ENCODE peak calls at places on chromosomes 11 and 22, in five cellular contexts. I is prostate gland; X is gastrocnemius medialis; Q is PC-3; Z is naive thymus-derived CD4-positive, alpha-beta T cell. Y is an unnamed sample.

GRCh38 chr11:119113716-119114115 is 6.6 kb downstream of the C2CD2L start:
- DNase-seq in I (no peak), X (no peak), Q (no peak), Z (no peak), Y (no peak)

GRCh38 chr11:130087294-130087926 is 17.7 kb downstream of the APLP2 start:
- DNase-seq in I (no peak), X (no peak), Q (no peak), Z (no peak), Y (no peak)

GRCh38 chr22:43829904-43830851 is 18.1 kb upstream of the EFCAB6 start:
- DNase-seq in I (no peak), X (peak; percentile 83), Q (no peak), Z (no peak), Y (no peak)

GRCh38 chr11:111206472-111206871 is 39.1 kb upstream of the POU2AF2 start:
- DNase-seq in I (no peak), X (no peak), Q (peak; percentile 92), Z (no peak), Y (no peak)

GRCh38 chr22:30195245-30196140 is 51.1 kb downstream of the LIF start:
- DNase-seq in I (no peak), X (no peak), Q (peak; percentile 96), Z (no peak), Y (no peak)

GRCh38 chr11:111514216-111515031 is at the start of gene HOATZ:
- DNase-seq in I (no peak), X (no peak), Q (no peak), Z (no peak), Y (no peak)

GRCh38 chr11:8223513-8223899 is 40.2 kb downstream of the LMO1 start:
- DNase-seq in I (no peak), X (no peak), Q (no peak), Z (no peak), Y (no peak)

GRCh38 chr22:45927059-45927458 is 49.9 kb downstream of the WNT7B start:
- DNase-seq in I (no peak), X (no peak), Q (no peak), Z (no peak), Y (no peak)

GRCh38 chr11:45906096-45906682 is 882 bp downstream of the FREY1 start:
- DNase-seq in I (no peak), X (no peak), Q (no peak), Z (no peak), Y (no peak)

GRCh38 chr22:23673826-23674690 is 16.8 kb upstream of the RGL4 start:
- DNase-seq in I (no peak), X (no peak), Q (no peak), Z (no peak), Y (no peak)

GRCh38 chr22:42688241-42688913 is 32.3 kb downstream of the A4GALT start:
- DNase-seq in I (peak; percentile 95), X (peak; percentile 95), Q (peak; percentile 84), Z (no peak), Y (no peak)

GRCh38 chr22:35154937-35155387 is 89.0 kb downstream of the ISX start:
- DNase-seq in I (peak; percentile 75), X (no peak), Q (peak; percentile 71), Z (no peak), Y (no peak)

GRCh38 chr11:695606-696381 is at the start of gene TMEM80:
- DNase-seq in I (peak; percentile 99), X (peak; percentile 99), Q (peak; percentile 98), Z (peak; percentile 93), Y (peak; percentile 95)

GRCh38 chr22:43266117-43266516 is 77.1 kb downstream of the SCUBE1 start:
- DNase-seq in I (no peak), X (no peak), Q (no peak), Z (no peak), Y (no peak)

GRCh38 chr11:85896871-85897270 is 41.7 kb downstream of the CCDC83 start:
- DNase-seq in I (no peak), X (no peak), Q (no peak), Z (no peak), Y (no peak)
- H3K9me3 ChIP-seq in I (no peaks in the 10 kb centered on the region), X (no peaks in the 10 kb centered on the region), Q (no peaks in the 10 kb centered on the region), Z (no peaks in the 10 kb centered on the region), Y (no peaks in the 10 kb centered on the region)

DNA sequence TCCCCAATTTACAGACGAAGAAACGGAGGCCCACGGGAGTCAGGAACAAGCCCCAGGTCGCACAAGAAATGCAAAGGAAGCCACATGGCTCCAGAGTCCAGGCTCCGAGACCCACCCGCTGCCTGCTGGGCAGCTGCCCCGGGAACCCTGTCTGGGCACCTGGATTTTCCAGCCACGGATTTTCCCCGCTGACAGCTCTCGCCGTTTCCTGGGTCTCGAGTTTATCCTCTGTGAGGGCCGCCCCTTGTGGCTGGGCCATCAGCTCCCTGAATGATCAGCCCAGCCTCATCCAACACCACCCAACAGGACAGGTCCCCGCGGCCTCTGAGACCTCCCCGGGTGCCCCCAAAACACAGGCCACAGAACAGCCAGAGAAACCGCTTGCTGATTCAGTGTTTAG is 189.7 kb downstream of the BRD1 start:
- DNase-seq in I (no peak), X (no peak), Q (no peak), Z (no peak), Y (no peak)
- H3K9me3 ChIP-seq in I (no peaks in the 10 kb centered on the region), X (no peaks in the 10 kb centered on the region), Q (no peaks in the 10 kb centered on the region), Z (no peaks in the 10 kb centered on the region), Y (no peaks in the 10 kb centered on the region)

DNA sequence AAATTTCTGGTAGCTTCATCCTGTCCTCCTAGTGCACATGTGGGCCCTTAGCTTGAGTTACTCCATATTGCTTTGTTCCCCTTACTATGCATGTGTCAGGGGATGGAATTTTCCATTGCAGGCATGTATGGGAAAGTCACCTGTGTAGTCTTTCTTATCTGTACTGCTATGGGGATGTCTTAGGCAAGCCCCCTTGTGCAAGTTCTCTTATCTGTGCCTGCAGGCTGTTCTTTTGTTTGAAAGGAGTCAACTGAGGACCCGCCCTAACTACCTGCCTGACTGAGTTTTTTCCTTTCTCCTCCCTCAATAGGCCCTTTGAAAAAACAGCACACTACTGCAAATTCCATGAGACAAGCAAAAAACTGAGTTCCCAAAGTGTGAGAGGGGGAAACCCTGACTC is 8.7 kb downstream of the OR8K5 start:
- DNase-seq in I (no peak), X (no peak), Q (no peak), Z (no peak), Y (no peak)
- H3K9me3 ChIP-seq in I (no peaks in the 10 kb centered on the region), X (no peaks in the 10 kb centered on the region), Q (peaks cover 5% of the 10 kb centered on the region), Z (no peaks in the 10 kb centered on the region), Y (peaks cover 3% of the 10 kb centered on the region)

GRCh38 chr11:31809543-31809856 is 1.6 kb downstream of the PAX6 start:
- DNase-seq in I (no peak), X (no peak), Q (peak; percentile 10), Z (no peak), Y (no peak)
- H3K9me3 ChIP-seq in I (no peaks in the 10 kb centered on the region), X (no peaks in the 10 kb centered on the region), Q (no peaks in the 10 kb centered on the region), Z (no peaks in the 10 kb centered on the region), Y (no peaks in the 10 kb centered on the region)

DNA sequence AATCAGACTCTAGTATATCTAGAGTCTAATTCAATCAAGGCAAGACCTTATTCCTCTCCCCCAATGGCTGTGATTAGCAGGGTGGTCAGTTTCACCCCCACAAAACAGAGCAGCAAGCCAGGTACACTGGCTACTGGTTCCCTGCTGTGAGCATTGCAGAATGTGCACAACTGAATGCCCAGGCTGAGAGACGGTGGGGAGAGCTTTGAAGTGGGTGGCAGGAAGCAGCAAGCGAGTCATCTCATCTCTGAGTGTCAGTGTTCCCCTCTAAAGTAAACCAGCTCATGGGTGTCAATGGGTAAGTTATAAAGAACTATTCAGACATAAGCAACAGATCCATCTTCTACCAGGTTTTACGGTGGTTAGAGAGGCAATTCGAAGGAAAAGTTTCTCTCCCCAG is 37.6 kb downstream of the GAB4 start:
- DNase-seq in I (no peak), X (no peak), Q (no peak), Z (no peak), Y (no peak)
- H3K9me3 ChIP-seq in I (no peaks in the 10 kb centered on the region), X (no peaks in the 10 kb centered on the region), Q (no peaks in the 10 kb centered on the region), Z (no peaks in the 10 kb centered on the region), Y (no peaks in the 10 kb centered on the region)

DNA sequence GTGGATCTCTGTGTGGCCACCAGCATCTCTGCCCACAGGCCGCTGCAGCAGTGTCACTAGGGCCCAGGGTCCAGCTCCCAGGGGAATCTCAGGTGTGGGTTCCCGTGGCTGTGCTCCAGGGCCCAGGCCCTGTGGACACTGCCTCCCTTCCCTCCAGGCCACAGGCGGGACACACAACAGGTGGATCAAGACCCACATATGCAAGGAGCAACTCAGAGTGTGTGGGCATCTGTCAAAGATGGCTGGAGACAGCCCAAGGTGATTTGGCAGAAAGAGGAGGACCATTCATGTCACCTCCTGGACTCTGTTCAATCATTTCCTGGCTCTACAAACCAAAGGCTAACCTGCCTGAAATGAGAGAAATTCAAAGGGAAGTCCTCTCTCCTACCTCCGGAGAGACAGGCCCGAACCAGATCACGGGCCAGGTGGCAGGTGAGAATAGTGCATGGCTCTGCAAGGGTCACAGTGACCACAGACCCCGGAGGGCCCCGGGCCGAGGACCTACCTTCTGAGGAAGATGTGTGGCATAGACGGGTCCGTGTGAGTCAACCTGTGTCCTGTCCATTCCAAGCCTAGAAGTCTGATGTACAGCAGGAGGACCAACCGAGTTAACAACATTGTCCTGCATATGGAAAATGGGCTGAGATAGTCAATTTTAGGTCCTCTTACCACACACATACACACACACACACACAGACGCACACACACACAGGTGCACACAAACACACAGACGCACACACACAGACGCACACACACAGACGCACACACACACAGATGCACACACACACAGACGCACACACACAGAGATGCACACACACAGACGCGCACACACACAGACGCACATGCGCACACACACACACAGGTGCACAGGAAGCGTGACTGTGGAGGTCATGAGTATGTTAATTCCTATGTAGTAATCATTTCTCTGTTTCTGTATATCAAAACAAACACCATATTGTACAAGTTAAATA is 1068.5 kb downstream of the BRD1 start:
- DNase-seq in I (no peak), X (no peak), Q (no peak), Z (no peak), Y (no peak)
- H3K9me3 ChIP-seq in I (no peaks in the 10 kb centered on the region), X (no peaks in the 10 kb centered on the region), Q (no peaks in the 10 kb centered on the region), Z (no peaks in the 10 kb centered on the region), Y (no peaks in the 10 kb centered on the region)

GRCh38 chr22:47445716-47446290 is 683.4 kb downstream of the TBC1D22A start:
- DNase-seq in I (no peak), X (no peak), Q (no peak), Z (no peak), Y (no peak)
- H3K9me3 ChIP-seq in I (no peaks in the 10 kb centered on the region), X (no peaks in the 10 kb centered on the region), Q (no peaks in the 10 kb centered on the region), Z (no peaks in the 10 kb centered on the region), Y (no peaks in the 10 kb centered on the region)

DNA sequence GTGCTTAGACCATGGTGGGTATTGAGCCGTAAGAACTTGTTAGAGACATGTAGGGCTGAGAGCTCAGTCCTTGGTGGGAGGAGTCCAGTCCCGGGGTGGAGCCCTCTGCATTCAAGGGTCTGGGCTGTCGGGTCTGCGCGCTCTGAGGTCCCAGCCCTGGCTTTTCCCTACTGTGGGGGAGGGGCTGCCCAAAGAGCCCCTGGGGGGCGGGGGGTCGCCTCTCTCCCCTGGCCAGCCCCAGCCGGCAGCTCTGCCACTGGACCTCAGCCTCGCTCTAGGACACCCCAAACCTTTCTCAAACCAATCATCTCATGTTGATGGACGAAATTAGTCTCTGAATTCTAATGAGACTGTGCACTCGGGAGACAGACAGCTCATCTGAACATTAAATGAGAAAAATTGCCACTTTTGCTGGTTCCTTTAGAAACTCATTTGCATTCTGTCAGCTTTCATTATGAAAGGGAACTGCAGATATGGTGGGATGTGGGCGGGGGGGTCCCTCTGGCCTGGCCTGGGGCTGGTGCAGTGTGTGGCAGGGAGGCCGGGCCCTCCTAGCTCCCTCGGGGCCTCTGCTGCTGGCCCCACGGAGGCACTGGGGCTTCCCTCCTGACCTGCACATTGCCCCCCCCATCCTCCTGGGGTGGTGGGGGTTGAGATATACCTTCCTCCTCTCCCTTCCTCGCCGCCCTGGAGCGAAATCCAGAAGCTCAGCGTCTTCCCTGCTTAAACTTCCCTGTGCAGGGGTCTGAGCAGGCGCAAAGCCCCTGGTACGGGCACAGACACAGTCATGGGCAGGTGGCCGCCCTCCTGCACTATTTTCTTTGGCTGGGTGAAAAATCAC is 1006.1 kb downstream of the BRD1 start:
- DNase-seq in I (no peak), X (no peak), Q (no peak), Z (no peak), Y (no peak)
- H3K9me3 ChIP-seq in I (no peaks in the 10 kb centered on the region), X (no peaks in the 10 kb centered on the region), Q (no peaks in the 10 kb centered on the region), Z (no peaks in the 10 kb centered on the region), Y (no peaks in the 10 kb centered on the region)